ENCODE peak calls at places on chromosomes 7 and 10, in six cellular contexts. M is GM10248; I is endothelial cell; X is activated T-helper 1 cell treated with anti-CD3 and anti-CD28 coated beads, Interleukin-12 subunit alpha, Interleukin-12 subunit beta, Interleukin-2, Interleukin-4 antibody, amounts not matched to agents 30 ng/mL and 10 ng/mL and 1 ng/mL, durations not matched to agents 14 hours and 24 hours and 36 hours; H is fibroblast of the aortic adventitia; N is Ammon's horn. O is an unnamed sample.

GRCh38 chr7:151740180-151740845 is 136.6 kb downstream of the PRKAG2 start:
- DNase-seq in M (no peak), I (no peak), X (no peak), H (no peak), N (no peak), O (no peak)

GRCh38 chr7:101814081-101814995 is 3.1 kb upstream of the CUX1 start:
- DNase-seq in M (peak; percentile 86), I (peak; percentile 62), X (peak; percentile 39), H (peak; percentile 52), N (peak; percentile 40), O (no peak)

GRCh38 chr7:151461096-151461941 is 21.4 kb upstream of the CRYGN start:
- DNase-seq in M (no peak), I (no peak), X (no peak), H (no peak), N (no peak), O (no peak)

GRCh38 chr10:15856328-15857000 is 3.8 kb downstream of the MINDY3 start:
- DNase-seq in M (no peak), I (no peak), X (no peak), H (no peak), N (no peak), O (no peak)

GRCh38 chr7:32858648-32859047 is 32.9 kb downstream of the KBTBD2 start:
- DNase-seq in M (no peak), I (no peak), X (no peak), H (no peak), N (no peak), O (no peak)

GRCh38 chr7:3236268-3236667 is 64.8 kb upstream of the SDK1 start:
- DNase-seq in M (no peak), I (no peak), X (no peak), H (no peak), N (no peak), O (no peak)

GRCh38 chr10:94850766-94851165 is 87.7 kb upstream of the CYP2C9 start:
- DNase-seq in M (no peak), I (no peak), X (no peak), H (no peak), N (no peak), O (no peak)

GRCh38 chr10:122485670-122486069 is 24.3 kb downstream of the HTRA1 start:
- DNase-seq in M (no peak), I (no peak), X (no peak), H (peak; percentile 45), N (peak; percentile 80), O (no peak)

GRCh38 chr10:88623835-88624234 is 37.3 kb downstream of the LIPJ start:
- DNase-seq in M (no peak), I (no peak), X (no peak), H (no peak), N (no peak), O (no peak)

GRCh38 chr10:62250594-62251198 is 17.9 kb downstream of the RTKN2 start:
- DNase-seq in M (no peak), I (no peak), X (no peak), H (peak; percentile 47), N (no peak), O (no peak)

GRCh38 chr7:1113548-1113885 is 25.6 kb downstream of the GPER1 start:
- DNase-seq in M (no peak), I (no peak), X (no peak), H (no peak), N (no peak), O (no peak)

GRCh38 chr10:79402625-79402946 is 42.8 kb downstream of the ZCCHC24 start:
- DNase-seq in M (no peak), I (no peak), X (no peak), H (no peak), N (no peak), O (no peak)

O was measured in occipital lobe.